ENCODE peak calls at places on chromosomes 3 and 15, in four cellular contexts. C is hepatic stellate cell, K is fibroblast of the aortic adventitia, T is sigmoid colon. M is an unnamed sample.

GRCh38 chr3:17811633-17812032 is 69.2 kb upstream of the TBC1D5 start:
- DNase-seq in K (no peak), C (peak; percentile 27), T (no peak), M (no peak)

GRCh38 chr15:76324066-76324465 is 12.5 kb upstream of the ISL2 start:
- DNase-seq in T (no peak), K (no peak), C (no peak), M (no peak)

GRCh38 chr3:65758871-65759598 is 279.7 kb downstream of the MAGI1 start:
- DNase-seq in T (no peak), C (peak; percentile 41), K (peak; percentile 32), M (no peak)

GRCh38 chr15:84734794-84735479 is 13.5 kb upstream of the ZNF592 start:
- DNase-seq in C (no peak), T (peak; percentile 70), K (no peak), M (peak; percentile 85)

GRCh38 chr3:106281231-106281630 is 412.4 kb upstream of the CBLB start:
- DNase-seq in T (no peak), K (peak; percentile 25), C (no peak), M (no peak)

GRCh38 chr3:184659797-184660301 is 52.0 kb downstream of the MAGEF1 start:
- DNase-seq in C (peak; percentile 53), K (no peak), T (no peak), M (peak; percentile 58)

GRCh38 chr15:39920510-39921273 is 626 bp upstream of the GPR176 start:
- DNase-seq in K (peak; percentile 72), C (peak; percentile 75), T (peak; percentile 81), M (peak; percentile 91)

GRCh38 chr3:158906749-158907148 is 104.9 kb downstream of the MFSD1 start:
- DNase-seq in K (no peak), C (no peak), T (no peak), M (no peak)

GRCh38 chr3:38581774-38582173 is 67.7 kb downstream of the SCN5A start:
- DNase-seq in T (no peak), K (no peak), C (no peak), M (no peak)

GRCh38 chr3:52108302-52109232 is 45.7 kb downstream of the POC1A start:
- DNase-seq in T (peak; percentile 64), C (peak; percentile 46), K (peak; percentile 48), M (no peak)

GRCh38 chr3:29644956-29645661 is 364.2 kb downstream of the RBMS3 start:
- DNase-seq in T (no peak), K (peak; percentile 42), C (no peak), M (no peak)

GRCh38 chr3:25229584-25229983 is 198.5 kb upstream of the RARB start:
- DNase-seq in C (no peak), K (no peak), T (no peak), M (no peak)

GRCh38 chr3:43728947-43729346 is 38.2 kb downstream of the ABHD5 start:
- DNase-seq in K (no peak), C (no peak), T (no peak), M (no peak)